ENCODE peak calls at places on chromosomes 5 and 9, in eight cellular contexts. One of them, this sample, is unnamed.

GRCh38 chr9:81557452-81557956 is 131.8 kb downstream of the TLE1 start:
- DNase-seq in stomach: no peak
- DNase-seq in tibial artery: no peak
- DNase-seq in GM12864: no peak
- DNase-seq in IMR-90: no peak
- DNase-seq in colonic mucosa: no peak
- DNase-seq in body of pancreas: no peak
- DNase-seq in natural killer cell: no peak
- DNase-seq in this sample: no peak

GRCh38 chr5:29114331-29114768 is 2076.0 kb upstream of the CDH9 start:
- DNase-seq in tibial artery: no peak
- DNase-seq in colonic mucosa: no peak
- DNase-seq in GM12864: no peak
- DNase-seq in natural killer cell: no peak
- DNase-seq in IMR-90: no peak
- DNase-seq in stomach: no peak
- DNase-seq in body of pancreas: no peak
- DNase-seq in this sample: no peak

GRCh38 chr5:154972476-154973080 is 31.7 kb downstream of the MRPL22 start:
- DNase-seq in natural killer cell: no peak
- DNase-seq in GM12864: no peak
- DNase-seq in tibial artery: no peak
- DNase-seq in colonic mucosa: no peak
- DNase-seq in IMR-90: peak; percentile 53
- DNase-seq in body of pancreas: no peak
- DNase-seq in stomach: no peak
- DNase-seq in this sample: no peak

GRCh38 chr9:114025196-114025753 is 52.8 kb downstream of the AMBP start:
- DNase-seq in body of pancreas: no peak
- DNase-seq in colonic mucosa: peak; percentile 15
- DNase-seq in stomach: no peak
- DNase-seq in IMR-90: no peak
- DNase-seq in GM12864: no peak
- DNase-seq in tibial artery: no peak
- DNase-seq in natural killer cell: no peak
- DNase-seq in this sample: no peak

GRCh38 chr5:153321478-153321877 is 169.0 kb upstream of the GRIA1 start:
- DNase-seq in colonic mucosa: no peak
- DNase-seq in tibial artery: no peak
- DNase-seq in body of pancreas: peak; percentile 42
- DNase-seq in natural killer cell: no peak
- DNase-seq in GM12864: no peak
- DNase-seq in stomach: no peak
- DNase-seq in IMR-90: no peak
- DNase-seq in this sample: no peak

GRCh38 chr5:153147891-153148623 is 342.4 kb upstream of the GRIA1 start:
- DNase-seq in tibial artery: no peak
- DNase-seq in GM12864: peak; percentile 1
- DNase-seq in body of pancreas: no peak
- DNase-seq in colonic mucosa: no peak
- DNase-seq in IMR-90: no peak
- DNase-seq in stomach: no peak
- DNase-seq in natural killer cell: no peak
- DNase-seq in this sample: peak; percentile 6

GRCh38 chr5:16935271-16936149 is 578 bp downstream of the MYO10 start:
- DNase-seq in natural killer cell: no peak
- DNase-seq in tibial artery: peak; percentile 74
- DNase-seq in stomach: peak; percentile 50
- DNase-seq in GM12864: no peak
- DNase-seq in body of pancreas: peak; percentile 66
- DNase-seq in colonic mucosa: peak; percentile 64
- DNase-seq in IMR-90: no peak
- DNase-seq in this sample: peak; percentile 21

GRCh38 chr5:92613546-92613945 is 967.5 kb downstream of the NR2F1-AS1 start:
- DNase-seq in GM12864: no peak
- DNase-seq in body of pancreas: no peak
- DNase-seq in natural killer cell: no peak
- DNase-seq in tibial artery: no peak
- DNase-seq in stomach: no peak
- DNase-seq in IMR-90: peak; percentile 63
- DNase-seq in colonic mucosa: no peak
- DNase-seq in this sample: no peak

GRCh38 chr5:143362828-143363227 is 40.7 kb downstream of the NR3C1 start:
- DNase-seq in stomach: no peak
- DNase-seq in tibial artery: no peak
- DNase-seq in IMR-90: no peak
- DNase-seq in colonic mucosa: no peak
- DNase-seq in natural killer cell: no peak
- DNase-seq in body of pancreas: no peak
- DNase-seq in GM12864: no peak
- DNase-seq in this sample: no peak

GRCh38 chr9:127680226-127680625 is 26.6 kb upstream of the CFAP157 start:
- DNase-seq in GM12864: no peak
- DNase-seq in IMR-90: no peak
- DNase-seq in natural killer cell: no peak
- DNase-seq in tibial artery: no peak
- DNase-seq in colonic mucosa: no peak
- DNase-seq in stomach: no peak
- DNase-seq in body of pancreas: no peak
- DNase-seq in this sample: no peak

GRCh38 chr9:13324988-13325387 is 45.5 kb upstream of the MPDZ start:
- DNase-seq in stomach: no peak
- DNase-seq in tibial artery: no peak
- DNase-seq in natural killer cell: no peak
- DNase-seq in GM12864: no peak
- DNase-seq in body of pancreas: no peak
- DNase-seq in colonic mucosa: no peak
- DNase-seq in IMR-90: no peak
- DNase-seq in this sample: no peak

GRCh38 chr9:100427366-100428263 is 672 bp downstream of the MSANTD3 start:
- DNase-seq in tibial artery: peak; percentile 74
- DNase-seq in IMR-90: peak; percentile 70
- DNase-seq in natural killer cell: no peak
- DNase-seq in colonic mucosa: peak; percentile 62
- DNase-seq in body of pancreas: peak; percentile 39
- DNase-seq in stomach: peak; percentile 35
- DNase-seq in GM12864: no peak
- DNase-seq in this sample: no peak

GRCh38 chr9:100428871-100429654 is 2.1 kb downstream of the MSANTD3 start:
- DNase-seq in GM12864: no peak
- DNase-seq in IMR-90: peak; percentile 100
- DNase-seq in colonic mucosa: no peak
- DNase-seq in body of pancreas: no peak
- DNase-seq in stomach: no peak
- DNase-seq in tibial artery: no peak
- DNase-seq in natural killer cell: no peak
- DNase-seq in this sample: no peak

GRCh38 chr9:100426194-100426531 is 780 bp upstream of the MSANTD3 start:
- DNase-seq in natural killer cell: no peak
- DNase-seq in body of pancreas: no peak
- DNase-seq in IMR-90: no peak
- DNase-seq in stomach: no peak
- DNase-seq in GM12864: no peak
- DNase-seq in tibial artery: no peak
- DNase-seq in colonic mucosa: no peak
- DNase-seq in this sample: no peak

GRCh38 chr9:100425758-100426157 is 1.2 kb upstream of the MSANTD3 start:
- DNase-seq in body of pancreas: no peak
- DNase-seq in natural killer cell: no peak
- DNase-seq in stomach: no peak
- DNase-seq in IMR-90: no peak
- DNase-seq in colonic mucosa: no peak
- DNase-seq in tibial artery: no peak
- DNase-seq in GM12864: no peak
- DNase-seq in this sample: no peak

GRCh38 chr9:100426532-100427365 is at the start of gene MSANTD3:
- DNase-seq in stomach: peak; percentile 69
- DNase-seq in natural killer cell: peak; percentile 45
- DNase-seq in tibial artery: peak; percentile 81
- DNase-seq in GM12864: no peak
- DNase-seq in body of pancreas: peak; percentile 70
- DNase-seq in IMR-90: peak; percentile 76
- DNase-seq in colonic mucosa: peak; percentile 49
- DNase-seq in this sample: peak; percentile 84
- TF ChIP-seq CTCF in stomach: no peak
- TF ChIP-seq CTCF in natural killer cell: no peak
- TF ChIP-seq CTCF in tibial artery: peak; percentile 20
- TF ChIP-seq CTCF in GM12864: no peak
- TF ChIP-seq CTCF in body of pancreas: no peak
- TF ChIP-seq CTCF in IMR-90: peak; percentile 31
- TF ChIP-seq CTCF in colonic mucosa: no peak
- TF ChIP-seq CTCF in this sample: peak; percentile 46

GRCh38 chr9:71985070-71985956 is 73.9 kb downstream of the C9orf85 start:
- DNase-seq in body of pancreas: no peak
- DNase-seq in natural killer cell: no peak
- DNase-seq in IMR-90: peak; percentile 15
- DNase-seq in GM12864: no peak
- DNase-seq in colonic mucosa: peak; percentile 22
- DNase-seq in tibial artery: no peak
- DNase-seq in stomach: no peak
- DNase-seq in this sample: no peak
- TF ChIP-seq CTCF in body of pancreas: no peak
- TF ChIP-seq CTCF in natural killer cell: no peak
- TF ChIP-seq CTCF in IMR-90: no peak
- TF ChIP-seq CTCF in GM12864: no peak
- TF ChIP-seq CTCF in colonic mucosa: no peak
- TF ChIP-seq CTCF in tibial artery: no peak
- TF ChIP-seq CTCF in stomach: peak; percentile 5
- TF ChIP-seq CTCF in this sample: no peak

GRCh38 chr5:174307656-174308271 is 262.3 kb downstream of the NSG2 start:
- DNase-seq in GM12864: no peak
- DNase-seq in tibial artery: no peak
- DNase-seq in body of pancreas: no peak
- DNase-seq in IMR-90: no peak
- DNase-seq in natural killer cell: no peak
- DNase-seq in stomach: no peak
- DNase-seq in colonic mucosa: peak; percentile 10
- DNase-seq in this sample: no peak

GRCh38 chr5:174305241-174305681 is 259.8 kb downstream of the NSG2 start:
- DNase-seq in body of pancreas: no peak
- DNase-seq in stomach: no peak
- DNase-seq in tibial artery: no peak
- DNase-seq in GM12864: no peak
- DNase-seq in IMR-90: no peak
- DNase-seq in natural killer cell: no peak
- DNase-seq in colonic mucosa: no peak
- DNase-seq in this sample: no peak

GRCh38 chr5:174306345-174307030 is 261.0 kb downstream of the NSG2 start:
- DNase-seq in body of pancreas: no peak
- DNase-seq in natural killer cell: no peak
- DNase-seq in stomach: no peak
- DNase-seq in IMR-90: no peak
- DNase-seq in tibial artery: no peak
- DNase-seq in GM12864: no peak
- DNase-seq in colonic mucosa: no peak
- DNase-seq in this sample: no peak

GRCh38 chr5:174309131-174309845 is 263.8 kb downstream of the NSG2 start:
- DNase-seq in GM12864: no peak
- DNase-seq in colonic mucosa: peak; percentile 3
- DNase-seq in natural killer cell: no peak
- DNase-seq in body of pancreas: no peak
- DNase-seq in stomach: no peak
- DNase-seq in tibial artery: no peak
- DNase-seq in IMR-90: no peak
- DNase-seq in this sample: no peak

DNA sequence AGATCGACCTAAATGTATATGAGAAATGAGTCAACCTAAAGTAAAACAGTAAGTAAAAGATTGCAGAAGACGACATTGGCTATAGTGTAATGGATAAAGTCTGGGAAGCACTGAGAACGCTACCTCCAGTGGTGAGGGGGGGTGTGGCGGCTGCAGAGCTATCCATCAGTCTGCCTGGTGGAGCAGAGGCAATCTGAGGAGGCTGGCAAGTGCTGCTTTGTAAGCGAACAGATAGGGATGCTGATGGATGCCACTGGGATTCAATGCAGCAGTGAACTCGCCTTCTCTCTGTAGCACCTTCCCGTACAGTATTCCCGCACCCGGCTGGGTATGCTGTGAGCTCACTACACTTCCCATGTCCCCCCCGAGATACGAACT is 261.5 kb downstream of the NSG2 start:
- DNase-seq in GM12864: no peak
- DNase-seq in stomach: no peak
- DNase-seq in tibial artery: no peak
- DNase-seq in IMR-90: no peak
- DNase-seq in body of pancreas: no peak
- DNase-seq in natural killer cell: no peak
- DNase-seq in colonic mucosa: no peak
- DNase-seq in this sample: no peak
- TF ChIP-seq CTCF in GM12864: no peak
- TF ChIP-seq CTCF in stomach: no peak
- TF ChIP-seq CTCF in tibial artery: no peak
- TF ChIP-seq CTCF in IMR-90: no peak
- TF ChIP-seq CTCF in body of pancreas: no peak
- TF ChIP-seq CTCF in natural killer cell: no peak
- TF ChIP-seq CTCF in colonic mucosa: no peak
- TF ChIP-seq CTCF in this sample: no peak

GRCh38 chr9:124291801-124292396 is 34.1 kb downstream of the NEK6 start:
- DNase-seq in colonic mucosa: no peak
- DNase-seq in body of pancreas: no peak
- DNase-seq in GM12864: no peak
- DNase-seq in stomach: no peak
- DNase-seq in natural killer cell: no peak
- DNase-seq in IMR-90: no peak
- DNase-seq in tibial artery: peak; percentile 79
- DNase-seq in this sample: peak; percentile 76
- TF ChIP-seq CTCF in colonic mucosa: no peak
- TF ChIP-seq CTCF in body of pancreas: no peak
- TF ChIP-seq CTCF in GM12864: peak; percentile 29
- TF ChIP-seq CTCF in stomach: no peak
- TF ChIP-seq CTCF in natural killer cell: no peak
- TF ChIP-seq CTCF in IMR-90: peak; percentile 6
- TF ChIP-seq CTCF in tibial artery: no peak
- TF ChIP-seq CTCF in this sample: no peak